ENCODE peak calls at places on chromosome 14, in five cellular contexts. Q, J, L, W and O are unnamed samples.

GRCh38 chr14:52801014-52801708 is 9.8 kb upstream of the GNPNAT1 start:
- ATAC-seq in Q (peak), J (peak), W (peak), L (no peak), O (peak)

GRCh38 chr14:82915381-82915780 is 1381.7 kb upstream of the SEL1L start:
- ATAC-seq in L (no peak), Q (no peak), W (no peak), J (no peak), O (no peak)

GRCh38 chr14:35897616-35898111 is 71.5 kb downstream of the BRMS1L start:
- ATAC-seq in J (peak), Q (no peak), W (no peak), L (no peak), O (no peak)

GRCh38 chr14:50333010-50333409 is 20.9 kb downstream of the DMAC2L start:
- ATAC-seq in L (no peak), Q (no peak), W (no peak), J (no peak), O (peak)

GRCh38 chr14:42027271-42027670 is 420.6 kb downstream of the LRFN5 start:
- ATAC-seq in J (no peak), L (no peak), Q (no peak), W (no peak), O (no peak)

GRCh38 chr14:97539884-97540283 is 742.7 kb downstream of the VRK1 start:
- ATAC-seq in W (no peak), J (no peak), L (no peak), Q (no peak), O (no peak)

GRCh38 chr14:105601360-105602242 is 75.2 kb downstream of the TMEM121 start:
- ATAC-seq in L (no peak), J (no peak), W (no peak), Q (no peak), O (no peak)

GRCh38 chr14:22689186-22689585 is 45.0 kb upstream of the OR6J1 start:
- ATAC-seq in Q (peak), J (peak), L (no peak), W (peak), O (no peak)

GRCh38 chr14:103894723-103895059 is 33.6 kb upstream of the TDRD9 start:
- ATAC-seq in J (no peak), L (no peak), Q (no peak), W (no peak), O (no peak)

GRCh38 chr14:36442824-36443241 is 77.2 kb downstream of the NKX2-1 start:
- ATAC-seq in W (no peak), Q (no peak), J (no peak), L (no peak), O (no peak)

GRCh38 chr14:105582639-105583038 is 56.3 kb downstream of the TMEM121 start:
- ATAC-seq in J (peak), W (peak), Q (peak), L (no peak), O (no peak)

GRCh38 chr14:94484476-94484875 is 8.5 kb upstream of the SERPINA9 start:
- ATAC-seq in Q (no peak), W (no peak), J (no peak), L (no peak), O (no peak)

GRCh38 chr14:61186793-61187641 is 94.1 kb downstream of the TMEM30B start:
- ATAC-seq in J (no peak), Q (no peak), W (no peak), L (no peak), O (no peak)

GRCh38 chr14:41925409-41925808 is 318.7 kb downstream of the LRFN5 start:
- ATAC-seq in Q (no peak), J (peak), W (peak), L (no peak), O (no peak)

GRCh38 chr14:95679995-95680735 is 6.1 kb upstream of the TCL1B start:
- ATAC-seq in Q (peak), J (peak), L (no peak), W (peak), O (no peak)

GRCh38 chr14:50961606-50962259 is 17.4 kb upstream of the PYGL start:
- ATAC-seq in W (no peak), Q (peak), L (no peak), J (no peak), O (peak)

GRCh38 chr14:53470351-53471043 is 317.4 kb upstream of the DDHD1 start:
- ATAC-seq in L (no peak), W (no peak), J (peak), Q (no peak), O (peak)

GRCh38 chr14:21084988-21085853 is 13.2 kb downstream of the ZNF219 start:
- ATAC-seq in L (no peak), J (peak), Q (no peak), W (no peak), O (peak)

GRCh38 chr14:39617537-39617936 is 185.3 kb upstream of the FBXO33 start:
- ATAC-seq in J (no peak), L (no peak), Q (no peak), W (no peak), O (no peak)

GRCh38 chr14:95649230-95649629 is 37.0 kb upstream of the TCL1B start:
- ATAC-seq in J (peak), L (no peak), Q (no peak), W (no peak), O (no peak)

GRCh38 chr14:24984846-24985589 is 64.9 kb downstream of the STXBP6 start:
- ATAC-seq in Q (no peak), L (peak), J (no peak), W (no peak), O (no peak)

GRCh38 chr14:97298331-97298730 is 501.1 kb downstream of the VRK1 start:
- ATAC-seq in J (no peak), Q (no peak), W (no peak), L (peak), O (no peak)

GRCh38 chr14:63656194-63656593 is 14.5 kb upstream of the WDR89 start:
- ATAC-seq in W (no peak), L (no peak), J (no peak), Q (no peak), O (no peak)

GRCh38 chr14:23013056-23014054 is 3.4 kb upstream of the C14orf93 start:
- ATAC-seq in L (no peak), Q (no peak), J (peak), W (no peak), O (no peak)

GRCh38 chr14:40417777-40418401 is 985.7 kb upstream of the FBXO33 start:
- ATAC-seq in L (no peak), J (peak), Q (no peak), W (peak), O (no peak)

DNA sequence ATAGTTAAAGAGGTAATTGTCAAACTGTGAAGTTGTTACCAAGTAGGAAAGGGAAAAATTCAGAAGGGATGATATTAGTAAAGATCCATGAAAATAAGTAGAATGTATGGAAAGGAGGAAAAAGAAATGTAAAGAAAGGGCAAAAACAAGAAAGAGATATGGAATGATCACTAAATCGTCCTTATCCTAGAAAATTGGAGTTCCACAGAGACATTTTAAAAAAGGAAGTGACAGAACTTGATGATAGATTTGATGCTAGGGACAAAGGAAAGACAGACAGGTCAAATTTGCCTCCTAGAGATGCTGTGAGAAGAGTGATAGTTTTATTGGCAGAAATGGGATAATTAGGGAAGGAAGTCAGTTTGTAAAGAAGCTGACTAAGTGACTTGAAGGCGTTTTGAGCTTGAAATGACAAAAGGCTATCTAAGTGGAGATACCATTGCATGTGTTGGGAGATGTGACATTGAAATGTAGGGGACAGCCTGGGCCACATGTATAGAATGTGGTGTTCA is 20.6 kb downstream of the TTC8 start:
- ATAC-seq in W (no peak), Q (no peak), J (no peak), L (no peak), O (no peak)
- TF ChIP-seq EP300 in W (no peak), Q (no peak), J (no peak), L (no peak), O (no peak)

DNA sequence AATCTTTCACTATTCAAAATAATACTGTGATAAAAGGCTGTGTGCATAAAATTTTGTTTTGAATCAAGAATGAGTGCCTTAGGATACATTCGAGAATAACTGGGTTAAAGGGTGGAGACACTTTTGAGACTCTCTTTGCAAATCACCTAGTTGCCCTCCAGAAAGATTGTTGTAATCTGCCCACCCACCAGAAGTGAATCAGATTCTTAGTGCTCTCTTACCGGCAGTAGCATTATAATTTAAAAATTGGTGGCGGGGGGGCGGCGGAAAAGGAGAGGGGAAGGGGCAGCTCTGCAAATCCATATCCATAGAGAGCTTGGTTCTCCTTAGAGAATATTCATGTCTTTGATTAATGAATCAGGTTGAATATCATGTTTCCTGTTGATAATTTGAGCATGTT is 62.9 kb upstream of the CHGA start:
- ATAC-seq in J (no peak), L (no peak), W (no peak), Q (no peak), O (no peak)
- TF ChIP-seq POLR2A in J (no peak), L (no peak), W (no peak), Q (no peak), O (no peak)

DNA sequence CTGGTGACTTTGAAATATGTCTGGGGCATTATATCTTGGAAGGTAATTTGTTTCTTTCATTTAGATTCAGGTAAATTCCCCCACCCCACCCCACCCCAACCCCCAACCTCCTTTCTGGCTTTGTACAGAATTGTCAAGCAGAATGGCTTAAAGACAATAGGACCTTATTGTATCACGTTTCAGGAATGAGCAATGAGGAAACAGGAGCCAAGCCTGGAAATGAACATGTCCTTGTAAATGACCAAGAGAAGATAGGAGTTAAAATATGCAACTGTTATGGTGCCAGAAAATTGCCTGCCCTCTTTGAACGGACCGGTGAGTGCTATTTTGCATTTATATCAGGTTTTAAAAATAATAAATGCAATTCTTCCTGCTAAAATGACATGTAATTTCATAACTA is 141.6 kb upstream of the PELI2 start:
- ATAC-seq in Q (no peak), J (no peak), W (no peak), L (no peak), O (no peak)
- TF ChIP-seq EP300 in Q (no peak), J (no peak), W (no peak), L (no peak), O (no peak)

DNA sequence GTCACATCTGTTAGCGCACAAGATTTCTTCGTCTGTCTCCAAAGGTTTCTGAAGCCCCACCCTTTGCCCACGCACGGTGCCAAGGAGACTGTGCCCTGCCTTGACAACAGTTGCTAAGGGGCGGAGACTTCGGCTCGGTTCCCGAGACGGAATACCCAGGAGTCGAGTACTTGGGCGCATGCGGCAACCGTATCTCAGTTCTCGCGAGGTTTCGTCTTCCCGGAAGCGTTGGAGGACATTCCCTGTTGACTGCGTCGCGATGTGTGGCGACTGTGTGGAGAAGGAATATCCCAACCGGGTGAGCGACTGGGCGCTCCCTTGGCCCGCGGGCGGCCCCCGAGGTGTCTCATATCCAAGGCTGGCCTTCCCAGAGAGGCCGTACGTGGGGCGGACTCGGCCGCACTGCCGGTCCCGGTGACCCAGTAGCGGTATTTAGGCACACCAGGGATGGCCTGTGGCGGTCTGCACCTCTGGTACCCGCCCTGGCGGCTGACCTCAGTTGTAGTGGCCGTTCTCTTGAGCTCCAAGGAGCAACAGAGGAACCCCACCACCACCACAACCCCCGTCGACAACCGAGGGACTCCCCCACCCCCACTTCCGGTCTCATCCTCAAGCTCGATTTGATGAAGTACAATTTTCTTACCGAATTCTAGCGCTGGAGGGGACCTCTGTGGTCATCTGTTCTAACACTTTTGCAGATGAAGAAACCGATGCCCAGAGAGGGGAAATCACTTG is at the start of gene CHURC1:
- ATAC-seq in J (peak), Q (peak), W (peak), L (peak), O (peak)
- TF ChIP-seq POLR2A in J (peak), Q (peak), W (peak), L (peak), O (peak)

GRCh38 chr14:68951800-68952540 is 27.1 kb downstream of the ACTN1 start:
- ATAC-seq in J (peak), W (no peak), Q (no peak), L (no peak), O (no peak)

GRCh38 chr14:68949236-68949965 is 29.7 kb downstream of the ACTN1 start:
- ATAC-seq in L (no peak), J (no peak), W (no peak), Q (no peak), O (no peak)

GRCh38 chr14:68950111-68950510 is 29.0 kb downstream of the ACTN1 start:
- ATAC-seq in J (no peak), W (no peak), Q (no peak), L (no peak), O (no peak)

GRCh38 chr14:68952544-68953535 is 26.3 kb downstream of the ACTN1 start:
- ATAC-seq in J (no peak), L (peak), Q (peak), W (peak), O (peak)

GRCh38 chr14:68951051-68951797 is 27.9 kb downstream of the ACTN1 start:
- ATAC-seq in W (no peak), L (peak), J (no peak), Q (peak), O (peak)
- TF ChIP-seq EP300 in W (no peak), L (no peak), J (no peak), Q (peak), O (no peak)

GRCh38 chr14:102317564-102318248 is 1.8 kb upstream of the ZNF839 start:
- ATAC-seq in L (no peak), J (peak), Q (no peak), W (peak), O (no peak)
- TF ChIP-seq POLR2A in L (no peak), J (no peak), Q (no peak), W (no peak), O (no peak)

GRCh38 chr14:77760381-77761204 is at the start of gene SNW1:
- ATAC-seq in Q (peak), W (peak), L (peak), J (peak), O (peak)
- TF ChIP-seq EP300 in Q (peak), W (no peak), L (no peak), J (no peak), O (no peak)

DNA sequence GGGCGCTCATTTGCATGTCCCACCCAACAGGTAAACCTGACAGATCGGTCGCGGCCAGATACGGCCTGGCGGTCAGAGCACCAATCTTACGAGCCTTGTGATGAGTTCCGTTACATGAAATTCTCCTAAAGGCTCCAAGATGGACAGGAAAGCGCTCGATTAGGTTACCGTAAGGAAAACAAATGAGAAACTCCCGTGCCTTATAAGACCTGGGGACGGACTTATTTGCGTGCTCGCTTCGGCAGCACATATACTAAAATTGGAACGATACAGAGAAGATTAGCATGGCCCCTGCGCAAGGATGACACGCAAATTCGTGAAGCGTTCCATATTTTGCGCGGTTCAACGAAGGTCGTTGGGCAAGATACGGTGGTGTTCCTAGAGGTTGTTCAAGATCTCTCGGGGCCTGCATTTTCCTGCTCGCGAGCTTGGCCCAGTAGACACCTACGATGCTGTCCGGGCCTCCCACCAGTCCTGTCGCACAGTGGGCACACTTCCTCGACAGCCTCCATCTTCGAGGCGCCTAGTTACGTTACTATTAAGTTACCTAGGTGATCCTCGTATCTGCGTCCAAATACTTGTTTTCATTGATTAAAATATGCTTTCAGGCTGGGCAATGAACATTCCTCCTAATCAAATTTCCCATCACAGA is at the start of gene RNU6-7:
- ATAC-seq in W (no peak), Q (peak), J (peak), L (peak), O (peak)
- TF ChIP-seq POLR2A in W (no peak), Q (no peak), J (no peak), L (no peak), O (no peak)

DNA sequence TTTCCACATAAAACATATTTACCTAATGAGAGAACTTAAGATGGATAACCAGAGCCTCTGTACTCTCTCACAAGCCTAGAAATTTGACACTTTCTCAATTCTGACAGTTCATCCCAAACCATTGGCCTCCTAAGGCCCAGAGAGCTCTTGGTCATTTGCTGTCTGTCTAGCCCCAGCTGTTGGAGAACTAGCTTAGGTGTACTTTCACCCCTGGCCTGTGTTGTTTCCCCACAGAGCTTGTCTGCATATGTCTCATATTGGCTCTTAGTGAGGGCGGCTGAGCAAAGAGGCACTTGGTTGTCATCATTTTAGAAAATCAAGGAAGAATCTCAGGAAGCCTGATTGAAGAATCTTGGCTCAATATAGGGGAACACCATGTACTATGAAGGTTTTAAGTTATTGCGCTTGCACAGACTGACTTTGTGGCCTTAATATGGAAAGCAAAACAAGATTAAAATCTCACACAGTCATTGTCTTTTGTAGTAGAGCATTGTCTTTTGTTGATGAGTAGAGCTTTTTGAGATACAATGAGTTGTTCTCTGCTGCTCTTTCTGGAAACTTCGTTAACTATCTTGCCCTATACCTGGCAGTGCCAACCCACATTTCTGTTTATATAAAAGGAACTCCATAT is 324.6 kb downstream of the RAD51B start:
- ATAC-seq in Q (no peak), W (no peak), J (peak), L (no peak), O (peak)
- TF ChIP-seq EP300 in Q (no peak), W (no peak), J (no peak), L (no peak), O (peak)